ENCODE peak calls at places on chromosomes 6 and 20, in four cellular contexts. B is stimulated activated CD4-positive, alpha-beta T cell treated with anti-CD3 and anti-CD28 coated beads, TNF-alpha, amount 100 ng/mL, for 48 hours; U is AG09309; W is PC-3. N is an unnamed sample.

GRCh38 chr6:135759831-135760230 is 91.7 kb upstream of the PDE7B start:
- DNase-seq in B (no peak), U (no peak), W (peak; percentile 65), N (no peak)

GRCh38 chr6:56570434-56571359 is 72.0 kb downstream of the DST start:
- DNase-seq in B (no peak), U (no peak), W (peak; percentile 60), N (no peak)

GRCh38 chr6:168032383-168032760 is 34.9 kb downstream of the KIF25 start:
- DNase-seq in B (no peak), U (peak; percentile 46), W (peak; percentile 50), N (no peak)

GRCh38 chr20:31606928-31607639 is 2.0 kb downstream of the ID1 start:
- DNase-seq in B (no peak), U (no peak), W (peak; percentile 59), N (no peak)

GRCh38 chr6:84137989-84138575 is 89.4 kb downstream of the CEP162 start:
- DNase-seq in B (no peak), U (no peak), W (peak; percentile 8), N (no peak)

GRCh38 chr6:28656715-28657114 is 131.0 kb downstream of the GPX5 start:
- DNase-seq in B (no peak), U (no peak), W (no peak), N (no peak)

GRCh38 chr6:158706369-158706982 is 56.6 kb downstream of the SYTL3 start:
- DNase-seq in B (no peak), U (no peak), W (peak; percentile 60), N (no peak)

GRCh38 chr20:36162272-36162966 is 7.9 kb downstream of the EPB41L1 start:
- DNase-seq in B (no peak), U (no peak), W (no peak), N (no peak)

GRCh38 chr20:45968081-45968671 is 3.8 kb downstream of the ZNF335 start:
- DNase-seq in B (no peak), U (no peak), W (no peak), N (no peak)

GRCh38 chr20:419556-420168 is 11.6 kb downstream of the RBCK1 start:
- DNase-seq in B (no peak), U (no peak), W (no peak), N (no peak)

GRCh38 chr6:73031094-73031782 is 194.1 kb downstream of the KHDC1L start:
- DNase-seq in B (no peak), U (no peak), W (no peak), N (no peak)

GRCh38 chr20:5222919-5223634 is 93.7 kb downstream of the PROKR2 start:
- DNase-seq in B (peak; percentile 51), U (peak; percentile 21), W (peak; percentile 83), N (peak; percentile 39)

GRCh38 chr6:156616495-156616894 is 160.7 kb upstream of the ARID1B start:
- DNase-seq in B (no peak), U (no peak), W (no peak), N (no peak)

GRCh38 chr6:12494161-12494560 is 204.0 kb downstream of the EDN1 start:
- DNase-seq in B (no peak), U (no peak), W (no peak), N (no peak)

GRCh38 chr6:7052441-7052936 is 55.3 kb upstream of the RREB1 start:
- DNase-seq in B (no peak), U (peak; percentile 17), W (peak; percentile 67), N (no peak)

GRCh38 chr6:55474386-55474785 is 104.6 kb downstream of the HMGCLL1 start:
- DNase-seq in B (no peak), U (no peak), W (peak; percentile 50), N (no peak)

GRCh38 chr6:961407-961930 is 268.5 kb upstream of the EXOC2 start:
- DNase-seq in B (no peak), U (no peak), W (no peak), N (no peak)

GRCh38 chr6:130841128-130841728 is 14.0 kb downstream of the SMLR1 start:
- DNase-seq in B (no peak), U (no peak), W (no peak), N (no peak)

GRCh38 chr6:34953084-34954025 is 64.3 kb downstream of the ANKS1A start:
- DNase-seq in B (no peak), U (peak; percentile 18), W (peak; percentile 92), N (no peak)

GRCh38 chr6:108497883-108498282 is 62.8 kb upstream of the FOXO3 start:
- DNase-seq in B (peak; percentile 9), U (no peak), W (peak; percentile 52), N (no peak)

GRCh38 chr6:89584539-89584938 is 54.0 kb downstream of the LYRM2 start:
- DNase-seq in B (no peak), U (no peak), W (no peak), N (no peak)

GRCh38 chr6:84763397-84764331 is 734 bp downstream of the TBX18 start:
- DNase-seq in B (no peak), U (peak; percentile 87), W (no peak), N (no peak)

GRCh38 chr6:150620763-150621162 is 21.1 kb downstream of the PLEKHG1 start:
- DNase-seq in B (no peak), U (no peak), W (no peak), N (no peak)

GRCh38 chr6:169963581-169964297 is 212.3 kb downstream of the ERMARD start:
- DNase-seq in B (no peak), U (no peak), W (no peak), N (no peak)

GRCh38 chr20:63697357-63697867 is 960 bp downstream of the TNFRSF6B start:
- DNase-seq in B (no peak), U (no peak), W (peak; percentile 21), N (no peak)

GRCh38 chr6:16539086-16539931 is 222.0 kb downstream of the ATXN1 start:
- DNase-seq in B (no peak), U (no peak), W (no peak), N (no peak)

GRCh38 chr20:37567671-37568588 is 40.3 kb upstream of the BLCAP start:
- DNase-seq in B (no peak), U (no peak), W (peak; percentile 27), N (no peak)

GRCh38 chr6:80182291-80182690 is 75.8 kb downstream of the BCKDHB start:
- DNase-seq in B (no peak), U (no peak), W (peak; percentile 70), N (no peak)

GRCh38 chr20:9088556-9088955 is 19.7 kb downstream of the PLCB4 start:
- DNase-seq in B (no peak), U (no peak), W (peak; percentile 70), N (no peak)

GRCh38 chr6:91744576-91744975 is 1157.7 kb upstream of the MAP3K7 start:
- DNase-seq in B (no peak), U (no peak), W (no peak), N (no peak)

GRCh38 chr20:6718660-6719059 is 48.8 kb upstream of the BMP2 start:
- DNase-seq in B (no peak), U (no peak), W (peak; percentile 88), N (no peak)

GRCh38 chr20:25139061-25139705 is 56.3 kb upstream of the ENTPD6 start:
- DNase-seq in B (no peak), U (no peak), W (peak; percentile 73), N (no peak)

GRCh38 chr20:1509237-1509636 is 18.0 kb upstream of the SIRPB2 start:
- DNase-seq in B (no peak), U (no peak), W (peak; percentile 90), N (no peak)

GRCh38 chr20:48921883-48922867 is 664 bp downstream of the ARFGEF2 start:
- DNase-seq in B (no peak), U (no peak), W (peak; percentile 49), N (peak; percentile 3)

N was measured in stimulated activated CD8-positive, alpha-beta memory T cell treated with anti-CD3 and anti-CD28 coated beads, Interleukin-7, amount 100 ng/mL, for 48 hours.